ENCODE peak calls at places on chromosome 22, in seven cellular contexts. S is A549; N is lung; Y is Peyer's patch; A is WERI-Rb-1; K is IMR-90; R is effector memory CD4-positive, alpha-beta T cell. M is an unnamed sample. For H3K9me3, the result is how much of the 10 kb centered on the place peaks cover.

GRCh38 chr22:30490399-30490798 is 15.1 kb downstream of the SEC14L4 start:
- DNase-seq in R (no peak), K (no peak), N (no peak), S (no peak), A (no peak), Y (no peak), M (no peak)

GRCh38 chr22:28896611-28897010 is 13.2 kb downstream of the ZNRF3 start:
- DNase-seq in Y (no peak), A (no peak), R (no peak), N (no peak), S (no peak), K (no peak), M (no peak)

GRCh38 chr22:27501191-27501936 is 300.2 kb downstream of the MN1 start:
- DNase-seq in N (no peak), Y (no peak), K (no peak), S (no peak), A (no peak), R (no peak), M (no peak)

GRCh38 chr22:44944891-44945600 is 64.8 kb downstream of the PHF21B start:
- DNase-seq in A (no peak), K (no peak), N (no peak), R (no peak), Y (no peak), S (no peak), M (no peak)

GRCh38 chr22:19143967-19144400 is 467 bp downstream of the ESS2 start:
- DNase-seq in A (no peak), N (no peak), K (peak), Y (no peak), R (no peak), S (no peak), M (peak)

GRCh38 chr22:36285545-36285944 is 32.6 kb downstream of the APOL1 start:
- DNase-seq in Y (no peak), R (no peak), A (no peak), N (no peak), K (no peak), S (no peak), M (peak)

GRCh38 chr22:45731041-45731797 is 59.6 kb downstream of the ATXN10 start:
- DNase-seq in N (no peak), S (peak), A (no peak), R (no peak), K (peak), Y (no peak), M (no peak)

GRCh38 chr22:40544758-40545157 is 91.8 kb downstream of the MRTFA start:
- DNase-seq in K (no peak), R (no peak), S (no peak), N (no peak), A (no peak), Y (no peak), M (no peak)

GRCh38 chr22:44438481-44439131 is 59.4 kb downstream of the RTL6 start:
- DNase-seq in A (no peak), K (no peak), N (no peak), S (no peak), Y (peak), R (no peak), M (peak)

GRCh38 chr22:29152381-29153138 is 53.1 kb upstream of the EMID1 start:
- DNase-seq in N (peak), A (no peak), K (no peak), Y (peak), R (no peak), S (no peak), M (peak)

GRCh38 chr22:32926600-32926999 is 125.1 kb downstream of the TIMP3 start:
- DNase-seq in N (no peak), K (peak), Y (peak), R (no peak), A (peak), S (peak), M (no peak)

GRCh38 chr22:42171417-42171816 is 40.8 kb upstream of the CYP2D6 start:
- DNase-seq in A (no peak), N (no peak), Y (peak), R (no peak), K (no peak), S (no peak), M (no peak)

GRCh38 chr22:42500164-42500835 is 19.3 kb downstream of the RRP7A start:
- DNase-seq in K (peak), R (peak), Y (peak), S (peak), N (peak), A (no peak), M (peak)

GRCh38 chr22:42439821-42440674 is 7.8 kb upstream of the NFAM1 start:
- DNase-seq in Y (peak), A (no peak), K (peak), R (no peak), N (no peak), S (no peak), M (peak)

GRCh38 chr22:17260950-17261349 is 41.7 kb upstream of the ADA2 start:
- DNase-seq in Y (no peak), N (no peak), S (no peak), K (no peak), R (no peak), A (no peak), M (no peak)

GRCh38 chr22:30235687-30236170 is 10.8 kb downstream of the LIF start:
- DNase-seq in N (peak), K (peak), R (no peak), A (peak), Y (no peak), S (peak), M (no peak)

GRCh38 chr22:35380537-35381423 is at the start of gene HMOX1:
- DNase-seq in R (no peak), Y (peak), S (peak), A (peak), K (peak), N (peak), M (peak)

GRCh38 chr22:44088976-44089570 is 65.0 kb downstream of the PARVB start:
- DNase-seq in N (no peak), R (no peak), Y (no peak), A (no peak), K (peak), S (no peak), M (no peak)

GRCh38 chr22:26566994-26567393 is 22.9 kb downstream of the TPST2 start:
- DNase-seq in N (no peak), S (no peak), R (no peak), Y (no peak), K (no peak), A (no peak), M (no peak)

GRCh38 chr22:43011079-43011478 is 3.9 kb downstream of the PACSIN2 start:
- DNase-seq in K (no peak), R (no peak), N (no peak), A (peak), S (no peak), Y (no peak), M (no peak)

GRCh38 chr22:42758929-42759629 is 38.4 kb upstream of the A4GALT start:
- DNase-seq in R (no peak), K (peak), Y (no peak), S (peak), N (no peak), A (no peak), M (no peak)

GRCh38 chr22:46732041-46732379 is 6.0 kb downstream of the CERK start:
- DNase-seq in Y (no peak), K (no peak), N (no peak), A (no peak), R (no peak), S (no peak), M (no peak)
- H3K9me3 ChIP-seq in Y (under half), K (under half), N (under half), A (under half), R (under half), S (under half), M (under half)

GRCh38 chr22:37619991-37620390 is 11.4 kb downstream of the GGA1 start:
- DNase-seq in R (no peak), N (no peak), S (no peak), K (no peak), Y (no peak), A (no peak), M (peak)

GRCh38 chr22:37618072-37618656 is 9.5 kb downstream of the GGA1 start:
- DNase-seq in N (no peak), R (no peak), Y (peak), S (no peak), K (no peak), A (no peak), M (peak)

GRCh38 chr22:37618674-37619073 is 10.0 kb downstream of the GGA1 start:
- DNase-seq in R (no peak), S (no peak), K (no peak), Y (no peak), N (no peak), A (no peak), M (peak)

GRCh38 chr22:37616205-37617083 is 7.8 kb downstream of the GGA1 start:
- DNase-seq in S (no peak), N (no peak), R (no peak), K (no peak), Y (no peak), A (no peak), M (no peak)

GRCh38 chr22:37617431-37617830 is 8.8 kb downstream of the GGA1 start:
- DNase-seq in A (no peak), S (no peak), Y (no peak), K (no peak), N (no peak), R (no peak), M (no peak)
- H3K9me3 ChIP-seq in A (under half), S (under half), Y (under half), K (under half), N (under half), R (under half), M (under half)

DNA sequence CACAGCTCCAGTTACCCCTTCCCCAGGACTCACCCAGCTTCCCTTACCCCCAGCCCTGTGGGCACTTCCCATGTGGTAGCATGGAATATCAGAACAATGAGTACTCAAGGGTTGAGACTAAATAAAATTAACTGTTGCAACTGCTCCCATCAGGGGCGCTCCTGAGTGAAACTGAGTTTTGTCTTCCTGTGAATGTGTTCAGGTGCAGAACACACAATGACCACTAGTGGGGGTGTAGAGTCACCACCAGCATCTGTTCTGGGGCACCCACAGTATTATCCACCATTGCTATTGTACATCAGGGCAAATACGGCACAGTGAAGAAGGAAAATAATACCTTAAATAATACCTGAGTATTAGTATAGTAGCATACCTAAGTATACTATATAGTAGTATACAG is 689.7 kb downstream of the TBC1D22A start:
- DNase-seq in A (peak), R (no peak), N (no peak), Y (no peak), S (peak), K (no peak), M (no peak)
- H3K9me3 ChIP-seq in A (under half), R (under half), N (under half), Y (under half), S (under half), K (half or more), M (under half)

GRCh38 chr22:49747705-49748104 is 80.0 kb downstream of the BRD1 start:
- DNase-seq in S (no peak), K (no peak), R (no peak), A (no peak), Y (no peak), N (no peak), M (no peak)
- H3K9me3 ChIP-seq in S (under half), K (under half), R (under half), A (under half), Y (under half), N (under half), M (under half)

GRCh38 chr22:49553518-49554295 is 274.0 kb downstream of the BRD1 start:
- DNase-seq in N (no peak), S (no peak), A (no peak), K (no peak), R (no peak), Y (peak), M (peak)

GRCh38 chr22:49551446-49551845 is 276.2 kb downstream of the BRD1 start:
- DNase-seq in K (no peak), R (no peak), A (no peak), Y (peak), N (no peak), S (no peak), M (peak)

GRCh38 chr22:49550766-49551362 is 276.8 kb downstream of the BRD1 start:
- DNase-seq in R (no peak), S (no peak), A (no peak), K (no peak), Y (no peak), N (no peak), M (peak)

GRCh38 chr22:49553076-49553475 is 274.6 kb downstream of the BRD1 start:
- DNase-seq in R (no peak), K (no peak), Y (peak), S (no peak), N (no peak), A (no peak), M (peak)

DNA sequence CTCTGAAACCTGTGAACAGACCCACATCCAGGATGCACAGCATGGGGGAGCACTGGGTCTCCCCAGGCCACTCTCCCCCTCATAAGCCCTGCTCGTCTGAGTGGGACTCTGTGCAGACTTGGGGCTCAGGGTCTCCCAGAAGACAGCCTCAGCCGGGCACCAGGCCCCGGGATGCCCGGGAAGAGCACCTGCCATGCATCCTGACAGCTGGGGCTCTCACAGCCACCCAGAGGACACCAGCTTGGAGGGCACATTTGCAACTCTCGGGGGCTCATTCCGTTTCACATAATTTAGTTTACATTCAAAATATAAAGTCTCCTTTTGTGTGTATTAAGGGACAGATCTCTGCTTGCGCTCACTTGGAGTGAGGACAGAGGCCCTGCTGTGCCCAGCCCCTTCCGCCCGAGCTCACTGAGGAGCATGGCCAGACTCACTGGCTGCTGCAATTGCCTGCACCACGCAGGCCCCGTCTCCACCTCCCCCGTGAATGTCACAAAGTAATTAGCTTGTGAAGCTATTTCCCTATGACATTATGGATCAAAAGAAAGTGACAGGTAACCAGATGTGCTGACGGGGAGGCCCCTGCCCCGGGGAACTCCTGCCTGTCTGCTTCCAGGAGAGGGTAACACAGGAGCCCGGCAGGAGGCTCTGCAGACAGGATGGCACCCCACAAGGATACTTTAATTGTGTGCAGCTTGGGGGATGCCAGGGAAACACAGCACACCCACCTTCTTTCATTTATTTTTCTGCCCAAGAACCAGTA is 275.6 kb downstream of the BRD1 start:
- DNase-seq in S (no peak), Y (peak), N (no peak), A (no peak), R (no peak), K (no peak), M (peak)
- H3K9me3 ChIP-seq in S (under half), Y (under half), N (under half), A (under half), R (under half), K (half or more), M (under half)

DNA sequence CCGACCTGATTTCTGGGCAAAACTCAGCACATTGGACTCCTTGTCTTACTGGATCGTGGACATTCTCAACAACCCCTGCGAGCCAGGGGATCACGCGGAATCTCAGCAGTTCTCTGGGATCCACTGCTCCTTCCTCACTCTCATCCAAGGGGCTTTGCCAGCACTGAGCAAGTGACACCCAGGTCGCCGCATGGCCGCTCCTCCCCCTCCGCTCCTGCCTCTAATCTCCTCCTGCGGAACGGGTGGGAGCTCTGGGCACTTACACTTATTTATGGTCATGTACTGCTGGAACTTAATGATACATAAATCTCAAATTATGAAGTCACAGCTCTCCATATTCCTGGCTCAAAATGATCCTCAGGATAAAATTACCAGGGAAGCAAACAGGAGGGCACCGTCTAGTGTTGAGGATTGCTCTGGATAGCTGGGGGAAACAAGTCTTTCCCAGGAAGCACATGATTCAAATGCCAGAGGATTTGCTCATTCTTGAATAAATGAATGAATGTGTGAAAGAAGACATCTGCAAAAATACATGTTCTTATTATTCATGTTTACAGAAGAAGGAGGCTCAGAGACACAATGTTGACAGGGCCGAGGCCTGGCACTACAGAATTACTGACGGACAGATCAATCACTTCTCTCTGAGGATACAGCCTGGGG is 1077.3 kb downstream of the TBC1D22A start:
- DNase-seq in K (no peak), R (no peak), A (peak), Y (no peak), N (no peak), S (no peak), M (no peak)
- H3K9me3 ChIP-seq in K (under half), R (under half), A (under half), Y (under half), N (under half), S (under half), M (under half)

DNA sequence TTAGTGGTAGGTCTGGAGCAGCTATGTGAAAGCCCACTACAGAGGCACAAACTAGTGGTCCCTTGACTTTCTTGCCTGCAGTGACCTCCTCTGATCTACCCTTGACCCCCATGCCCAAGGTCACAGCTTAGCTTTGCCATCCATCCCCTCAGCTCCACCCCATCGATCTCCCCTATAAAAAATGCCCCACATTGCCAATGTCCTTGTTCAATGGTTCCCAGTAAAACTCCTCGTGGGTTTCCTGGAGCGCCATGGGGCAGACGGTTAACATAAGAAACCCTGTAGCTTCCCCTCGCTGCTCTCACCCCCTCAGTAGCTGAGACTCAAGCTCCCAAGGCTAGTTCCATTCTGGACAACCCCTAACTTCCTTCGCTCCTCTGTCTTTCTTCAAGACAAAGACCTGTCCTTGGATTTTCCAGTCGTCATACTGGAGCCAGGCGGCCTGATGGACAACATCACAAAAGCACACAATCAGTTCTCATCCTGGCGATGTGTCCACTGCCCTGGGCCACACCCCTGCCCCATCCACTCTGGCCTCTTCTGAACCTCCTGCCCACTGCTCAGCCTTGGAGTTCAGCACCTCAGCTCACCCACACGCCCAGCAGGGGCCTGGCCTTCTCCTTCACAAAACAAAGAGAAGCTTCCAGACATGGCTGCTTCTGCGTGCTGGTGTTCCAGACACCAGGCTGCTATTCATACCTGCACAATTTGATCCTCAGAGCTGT is 1429.3 kb downstream of the BRD1 start:
- DNase-seq in A (no peak), K (no peak), R (no peak), S (no peak), N (no peak), Y (peak), M (no peak)
- H3K9me3 ChIP-seq in A (under half), K (half or more), R (under half), S (under half), N (under half), Y (under half), M (under half)